ENCODE peak calls at places on chromosomes 1 and 21, in seven cellular contexts. P is LoVo; T is activated CD8-positive, alpha-beta memory T cell treated with anti-CD3 and anti-CD28 coated beads, Interleukin-2, amount 50 U/mL, for 4 hours; A is SK-MEL-5; F is neural progenitor cell; K is HAP-1; M is naive B cell. O is an unnamed sample.

GRCh38 chr1:42567038-42567437 is 91.2 kb upstream of the PPIH start:
- DNase-seq in P (no peak), T (no peak), A (no peak), F (no peak), K (no peak), M (no peak), O (no peak)

GRCh38 chr1:150233359-150234308 is 2.3 kb downstream of the ANP32E start:
- DNase-seq in P (peak), T (peak), A (peak), F (peak), K (no peak), M (no peak), O (no peak)

GRCh38 chr1:13469343-13469742 is 44.5 kb downstream of the LRRC38 start:
- DNase-seq in P (no peak), T (no peak), A (peak), F (peak), K (peak), M (no peak), O (peak)

GRCh38 chr1:155962599-155963211 is 15.6 kb downstream of the ARHGEF2 start:
- DNase-seq in P (no peak), T (no peak), A (no peak), F (no peak), K (no peak), M (no peak), O (no peak)

GRCh38 chr21:31363720-31364119 is 19.7 kb upstream of the TIAM1 start:
- DNase-seq in P (no peak), T (no peak), A (no peak), F (no peak), K (no peak), M (no peak), O (no peak)

GRCh38 chr21:14881863-14882262 is 182.9 kb downstream of the NRIP1 start:
- DNase-seq in P (no peak), T (no peak), A (no peak), F (no peak), K (no peak), M (no peak), O (no peak)

GRCh38 chr1:39613250-39613649 is 26.2 kb downstream of the HEYL start:
- DNase-seq in P (no peak), T (no peak), A (no peak), F (no peak), K (no peak), M (no peak), O (no peak)

GRCh38 chr1:156682166-156682890 is 5.1 kb upstream of the NES start:
- DNase-seq in P (no peak), T (no peak), A (no peak), F (peak), K (no peak), M (no peak), O (no peak)

GRCh38 chr1:152035406-152036315 is 1.1 kb downstream of the S100A11 start:
- DNase-seq in P (peak), T (no peak), A (peak), F (no peak), K (peak), M (no peak), O (no peak)